ENCODE peak calls at places on chromosome 1, in five cellular contexts. One of them, this sample, is unnamed.
A peak's percentile ranks its signal among the peaks of the same experiment; 100 is the strongest.

GRCh38 chr1:26957306-26957705 is 3.0 kb downstream of the KDF1 start:
- DNase-seq in cardiac muscle cell: no peak
- DNase-seq in right atrium auricular region: no peak
- DNase-seq in fibroblast of mammary gland: no peak
- DNase-seq in psoas muscle: no peak
- DNase-seq in this sample: no peak

GRCh38 chr1:160131803-160132565 is 16.4 kb downstream of the ATP1A2 start:
- DNase-seq in fibroblast of mammary gland: no peak
- DNase-seq in psoas muscle: peak; percentile 73
- DNase-seq in right atrium auricular region: no peak
- DNase-seq in cardiac muscle cell: no peak
- DNase-seq in this sample: no peak

GRCh38 chr1:145936247-145936646 is 9.0 kb upstream of the RBM8A start:
- DNase-seq in fibroblast of mammary gland: no peak
- DNase-seq in psoas muscle: no peak
- DNase-seq in cardiac muscle cell: peak; percentile 29
- DNase-seq in right atrium auricular region: no peak
- DNase-seq in this sample: no peak

GRCh38 chr1:240508950-240509349 is 103.0 kb downstream of the GREM2 start:
- DNase-seq in psoas muscle: no peak
- DNase-seq in cardiac muscle cell: no peak
- DNase-seq in fibroblast of mammary gland: peak; percentile 64
- DNase-seq in right atrium auricular region: no peak
- DNase-seq in this sample: no peak

GRCh38 chr1:84985365-84985764 is 11.5 kb downstream of the MCOLN2 start:
- DNase-seq in cardiac muscle cell: no peak
- DNase-seq in right atrium auricular region: no peak
- DNase-seq in fibroblast of mammary gland: no peak
- DNase-seq in psoas muscle: no peak
- DNase-seq in this sample: no peak

GRCh38 chr1:145846191-145846590 is 761 bp downstream of the NUDT17 start:
- DNase-seq in right atrium auricular region: no peak
- DNase-seq in psoas muscle: no peak
- DNase-seq in fibroblast of mammary gland: peak; percentile 41
- DNase-seq in cardiac muscle cell: peak; percentile 46
- DNase-seq in this sample: peak; percentile 67

GRCh38 chr1:39564941-39565340 is 11.6 kb downstream of the PABPC4 start:
- DNase-seq in cardiac muscle cell: no peak
- DNase-seq in right atrium auricular region: no peak
- DNase-seq in psoas muscle: no peak
- DNase-seq in fibroblast of mammary gland: no peak
- DNase-seq in this sample: no peak

GRCh38 chr1:180181048-180181447 is 26.4 kb downstream of the QSOX1 start:
- DNase-seq in fibroblast of mammary gland: peak; percentile 27
- DNase-seq in cardiac muscle cell: no peak
- DNase-seq in right atrium auricular region: no peak
- DNase-seq in psoas muscle: no peak
- DNase-seq in this sample: no peak

GRCh38 chr1:40774266-40774998 is 9.2 kb upstream of the KCNQ4 start:
- DNase-seq in psoas muscle: no peak
- DNase-seq in right atrium auricular region: no peak
- DNase-seq in cardiac muscle cell: peak; percentile 41
- DNase-seq in fibroblast of mammary gland: peak; percentile 23
- DNase-seq in this sample: peak; percentile 68

GRCh38 chr1:14539953-14540563 is 58.4 kb upstream of the KAZN start:
- DNase-seq in psoas muscle: no peak
- DNase-seq in right atrium auricular region: no peak
- DNase-seq in cardiac muscle cell: no peak
- DNase-seq in fibroblast of mammary gland: no peak
- DNase-seq in this sample: no peak

GRCh38 chr1:226274138-226274537 is 34.8 kb downstream of the LIN9 start:
- DNase-seq in cardiac muscle cell: peak; percentile 52
- DNase-seq in fibroblast of mammary gland: no peak
- DNase-seq in right atrium auricular region: no peak
- DNase-seq in psoas muscle: no peak
- DNase-seq in this sample: no peak

GRCh38 chr1:84247425-84248220 is 53.9 kb upstream of the SAMD13 start:
- DNase-seq in right atrium auricular region: no peak
- DNase-seq in cardiac muscle cell: peak; percentile 60
- DNase-seq in psoas muscle: no peak
- DNase-seq in fibroblast of mammary gland: peak; percentile 49
- DNase-seq in this sample: no peak

GRCh38 chr1:35111106-35111505 is 31.9 kb downstream of the ZMYM1 start:
- DNase-seq in psoas muscle: no peak
- DNase-seq in right atrium auricular region: no peak
- DNase-seq in cardiac muscle cell: peak; percentile 38
- DNase-seq in fibroblast of mammary gland: peak; percentile 63
- DNase-seq in this sample: no peak

DNA sequence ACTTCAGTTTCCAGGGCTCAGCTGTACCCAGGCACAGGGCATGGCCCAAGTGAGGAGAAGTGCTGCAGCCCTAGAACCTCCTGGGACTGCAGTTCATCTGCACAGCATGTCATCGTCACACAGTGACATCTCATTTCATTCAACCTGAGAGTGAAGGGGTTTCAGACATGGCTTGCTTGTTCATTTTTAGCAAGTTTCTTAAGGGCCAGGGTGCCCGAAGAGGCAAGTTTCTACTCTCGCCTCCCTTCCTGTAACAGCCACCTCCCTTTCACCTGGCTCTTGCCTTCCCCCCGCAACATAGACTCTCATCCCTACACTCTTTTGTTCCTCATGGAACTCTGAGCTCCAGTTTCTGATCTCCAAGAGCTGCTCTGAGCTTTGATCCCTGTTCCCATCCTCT is 108.1 kb downstream of the C1orf21 start:
- DNase-seq in cardiac muscle cell: no peak
- DNase-seq in psoas muscle: no peak
- DNase-seq in right atrium auricular region: no peak
- DNase-seq in fibroblast of mammary gland: no peak
- DNase-seq in this sample: peak; percentile 34
- TF ChIP-seq CTCF in cardiac muscle cell: no peak
- TF ChIP-seq CTCF in psoas muscle: no peak
- TF ChIP-seq CTCF in right atrium auricular region: no peak
- TF ChIP-seq CTCF in fibroblast of mammary gland: no peak
- TF ChIP-seq CTCF in this sample: no peak

DNA sequence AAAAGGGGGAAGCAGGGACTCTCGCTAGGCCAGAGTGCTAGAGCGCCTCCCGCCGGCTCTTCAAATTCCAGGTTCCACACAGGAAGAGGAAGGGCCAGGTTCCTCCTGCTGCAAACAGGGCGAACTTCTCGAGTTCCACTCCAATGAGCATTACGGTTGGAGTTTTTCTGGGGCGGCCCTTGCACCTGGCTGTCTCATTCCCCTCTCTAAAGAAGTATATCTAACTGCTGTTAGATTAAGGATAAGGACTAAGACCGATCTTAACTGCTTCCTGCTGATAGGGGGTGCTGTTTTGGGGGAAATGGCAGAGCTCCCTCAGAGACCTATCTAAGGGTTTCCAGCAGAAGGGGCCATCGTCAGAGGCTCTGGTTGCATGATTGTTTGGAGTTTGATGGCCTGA is 138.0 kb downstream of the RABGAP1L start:
- DNase-seq in cardiac muscle cell: no peak
- DNase-seq in fibroblast of mammary gland: no peak
- DNase-seq in psoas muscle: no peak
- DNase-seq in right atrium auricular region: no peak
- DNase-seq in this sample: no peak
- TF ChIP-seq CTCF in cardiac muscle cell: no peak
- TF ChIP-seq CTCF in fibroblast of mammary gland: no peak
- TF ChIP-seq CTCF in psoas muscle: no peak
- TF ChIP-seq CTCF in right atrium auricular region: no peak
- TF ChIP-seq CTCF in this sample: no peak

GRCh38 chr1:51616903-51617708 is at the start of gene OSBPL9:
- DNase-seq in fibroblast of mammary gland: peak; percentile 90
- DNase-seq in psoas muscle: peak; percentile 89
- DNase-seq in right atrium auricular region: peak; percentile 93
- DNase-seq in cardiac muscle cell: peak; percentile 94
- DNase-seq in this sample: peak; percentile 95
- TF ChIP-seq CTCF in fibroblast of mammary gland: no peak
- TF ChIP-seq CTCF in psoas muscle: no peak
- TF ChIP-seq CTCF in right atrium auricular region: no peak
- TF ChIP-seq CTCF in cardiac muscle cell: no peak
- TF ChIP-seq CTCF in this sample: no peak

GRCh38 chr1:86811539-86811938 is 102.4 kb downstream of the SELENOF start:
- DNase-seq in psoas muscle: no peak
- DNase-seq in right atrium auricular region: no peak
- DNase-seq in cardiac muscle cell: no peak
- DNase-seq in fibroblast of mammary gland: no peak
- DNase-seq in this sample: no peak
- TF ChIP-seq CTCF in psoas muscle: no peak
- TF ChIP-seq CTCF in right atrium auricular region: no peak
- TF ChIP-seq CTCF in cardiac muscle cell: no peak
- TF ChIP-seq CTCF in fibroblast of mammary gland: peak; percentile 6
- TF ChIP-seq CTCF in this sample: no peak

GRCh38 chr1:15957221-15958090 is 18.4 kb downstream of the ZBTB17 start:
- DNase-seq in right atrium auricular region: no peak
- DNase-seq in psoas muscle: no peak
- DNase-seq in cardiac muscle cell: no peak
- DNase-seq in fibroblast of mammary gland: no peak
- DNase-seq in this sample: no peak
- TF ChIP-seq CTCF in right atrium auricular region: no peak
- TF ChIP-seq CTCF in psoas muscle: no peak
- TF ChIP-seq CTCF in cardiac muscle cell: peak; percentile 47
- TF ChIP-seq CTCF in fibroblast of mammary gland: peak; percentile 30
- TF ChIP-seq CTCF in this sample: no peak

DNA sequence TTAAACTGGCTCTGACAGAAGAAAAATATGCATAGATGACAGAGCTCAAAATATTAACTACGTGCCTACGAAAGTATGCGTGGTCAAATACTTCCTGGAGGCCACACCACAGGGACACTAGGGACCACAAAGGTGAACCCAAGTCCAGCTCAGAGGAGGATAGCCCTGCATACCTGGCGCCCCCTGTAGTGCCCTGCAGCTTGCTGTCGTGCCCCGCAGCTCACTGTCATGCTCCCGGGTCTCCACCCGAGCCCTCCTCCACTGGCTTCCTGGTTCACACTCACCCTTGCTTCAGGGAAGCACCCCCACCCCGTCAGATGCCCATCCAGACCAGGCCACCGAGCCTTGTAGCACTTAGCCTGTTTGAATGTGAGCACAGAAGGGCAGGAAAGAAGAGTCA is 16.7 kb upstream of the NADK start:
- DNase-seq in cardiac muscle cell: no peak
- DNase-seq in fibroblast of mammary gland: no peak
- DNase-seq in right atrium auricular region: no peak
- DNase-seq in psoas muscle: no peak
- DNase-seq in this sample: no peak
- TF ChIP-seq CTCF in cardiac muscle cell: no peak
- TF ChIP-seq CTCF in fibroblast of mammary gland: no peak
- TF ChIP-seq CTCF in right atrium auricular region: no peak
- TF ChIP-seq CTCF in psoas muscle: no peak
- TF ChIP-seq CTCF in this sample: no peak

GRCh38 chr1:1599919-1600860 is at the start of gene FNDC10:
- DNase-seq in fibroblast of mammary gland: no peak
- DNase-seq in cardiac muscle cell: no peak
- DNase-seq in right atrium auricular region: no peak
- DNase-seq in psoas muscle: no peak
- DNase-seq in this sample: no peak

GRCh38 chr1:1598051-1598719 is 1.8 kb downstream of the FNDC10 start:
- DNase-seq in psoas muscle: no peak
- DNase-seq in cardiac muscle cell: no peak
- DNase-seq in fibroblast of mammary gland: no peak
- DNase-seq in right atrium auricular region: no peak
- DNase-seq in this sample: no peak

GRCh38 chr1:1598720-1599029 is 1.3 kb downstream of the FNDC10 start:
- DNase-seq in fibroblast of mammary gland: no peak
- DNase-seq in psoas muscle: no peak
- DNase-seq in right atrium auricular region: no peak
- DNase-seq in cardiac muscle cell: no peak
- DNase-seq in this sample: no peak

GRCh38 chr1:1600861-1601563 is 1.1 kb upstream of the FNDC10 start:
- DNase-seq in psoas muscle: no peak
- DNase-seq in right atrium auricular region: no peak
- DNase-seq in fibroblast of mammary gland: no peak
- DNase-seq in cardiac muscle cell: no peak
- DNase-seq in this sample: no peak

DNA sequence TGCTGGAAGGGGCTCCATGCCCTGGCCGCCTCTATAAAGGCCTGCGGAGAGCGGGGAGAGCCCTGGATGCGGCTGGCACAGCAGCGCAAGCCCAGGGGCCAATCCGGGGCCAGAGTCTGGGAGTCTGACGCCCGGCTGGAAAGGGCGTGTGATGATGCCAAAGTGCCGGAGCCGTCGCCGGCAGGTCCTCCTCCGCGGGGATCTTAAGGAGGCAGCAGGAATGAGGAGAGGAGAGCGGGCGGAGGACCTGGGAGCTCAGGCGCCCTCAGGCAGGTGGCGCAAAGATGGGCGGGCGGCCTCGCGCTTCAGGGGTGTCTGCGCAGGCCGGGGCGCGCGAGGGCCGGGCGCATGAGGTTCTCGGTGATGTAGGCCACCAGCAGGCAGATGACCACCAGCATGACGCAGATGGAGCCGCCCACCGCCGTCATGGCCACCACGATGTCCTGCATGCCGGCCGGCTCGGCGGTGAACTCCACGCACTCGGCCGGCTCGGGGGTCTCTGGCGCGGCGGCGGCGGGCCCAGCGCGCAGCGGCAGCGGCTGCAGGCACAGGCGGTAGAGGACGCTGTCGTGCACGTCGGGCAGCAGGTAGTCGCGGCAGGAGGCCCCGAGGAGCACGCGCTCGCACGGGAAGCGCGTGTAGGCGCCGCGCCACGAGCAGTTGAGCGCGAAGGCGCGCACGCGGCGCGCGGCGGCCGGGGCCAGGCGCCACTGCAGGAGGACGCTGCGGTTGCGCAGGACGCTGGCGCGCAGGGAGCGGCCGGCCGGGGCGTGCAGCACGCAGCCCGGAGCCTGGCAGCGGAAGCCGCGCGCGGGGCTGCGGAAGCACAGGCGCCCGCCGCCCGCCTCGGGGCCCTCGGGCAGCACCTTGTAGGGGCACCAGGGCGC is 662 bp downstream of the FNDC10 start:
- DNase-seq in right atrium auricular region: no peak
- DNase-seq in psoas muscle: no peak
- DNase-seq in cardiac muscle cell: peak; percentile 46
- DNase-seq in fibroblast of mammary gland: peak; percentile 23
- DNase-seq in this sample: no peak
- TF ChIP-seq CTCF in right atrium auricular region: no peak
- TF ChIP-seq CTCF in psoas muscle: no peak
- TF ChIP-seq CTCF in cardiac muscle cell: no peak
- TF ChIP-seq CTCF in fibroblast of mammary gland: no peak
- TF ChIP-seq CTCF in this sample: peak; percentile 31

DNA sequence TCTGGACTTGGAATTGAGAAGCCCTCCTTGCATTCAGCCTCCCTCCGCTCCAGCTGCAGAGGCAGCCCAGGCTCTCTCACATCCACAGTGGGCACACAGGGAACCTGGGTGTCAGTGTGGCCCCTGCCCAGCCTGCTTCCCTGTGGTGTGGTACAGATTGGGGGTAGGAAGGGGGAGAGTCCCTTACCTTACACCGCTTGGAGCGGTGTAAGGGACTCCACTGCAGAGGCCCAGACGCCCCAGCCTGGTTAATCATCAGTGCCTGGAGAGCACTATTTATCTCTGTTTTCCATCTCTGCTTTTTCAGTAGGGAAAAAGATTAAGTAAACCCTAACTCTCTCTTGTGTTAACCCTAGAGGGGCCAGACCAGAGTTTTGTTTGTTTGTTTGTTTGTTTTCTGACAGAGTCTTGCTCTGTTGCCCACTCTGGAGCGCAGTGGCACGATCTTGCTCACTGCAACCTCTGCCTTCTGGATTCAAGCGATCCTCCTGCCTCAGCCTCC is 803 bp upstream of the RHBG start:
- DNase-seq in right atrium auricular region: no peak
- DNase-seq in fibroblast of mammary gland: no peak
- DNase-seq in cardiac muscle cell: no peak
- DNase-seq in psoas muscle: no peak
- DNase-seq in this sample: no peak
- TF ChIP-seq CTCF in right atrium auricular region: no peak
- TF ChIP-seq CTCF in fibroblast of mammary gland: no peak
- TF ChIP-seq CTCF in cardiac muscle cell: no peak
- TF ChIP-seq CTCF in psoas muscle: no peak
- TF ChIP-seq CTCF in this sample: no peak

GRCh38 chr1:36448530-36449051 is 1.7 kb downstream of the OSCP1 start:
- DNase-seq in psoas muscle: no peak
- DNase-seq in right atrium auricular region: no peak
- DNase-seq in cardiac muscle cell: no peak
- DNase-seq in fibroblast of mammary gland: no peak
- DNase-seq in this sample: no peak
- TF ChIP-seq CTCF in psoas muscle: no peak
- TF ChIP-seq CTCF in right atrium auricular region: no peak
- TF ChIP-seq CTCF in cardiac muscle cell: no peak
- TF ChIP-seq CTCF in fibroblast of mammary gland: no peak
- TF ChIP-seq CTCF in this sample: no peak

This sample was measured in GM10248.